ENCODE peak calls at places on chromosomes 12 and 14, in seven cellular contexts. One of them, this sample, is unnamed.

GRCh38 chr12:131349397-131350127 is 361.3 kb upstream of the SFSWAP start:
- DNase-seq in transverse colon: no peak
- DNase-seq in GM12878: no peak
- DNase-seq in IMR-90: no peak
- DNase-seq in cardiac fibroblast: no peak
- DNase-seq in fibroblast of the aortic adventitia: no peak
- DNase-seq in astrocyte of the spinal cord: no peak
- DNase-seq in this sample: no peak

GRCh38 chr14:30868736-30869135 is 5.6 kb upstream of the COCH start:
- DNase-seq in fibroblast of the aortic adventitia: no peak
- DNase-seq in astrocyte of the spinal cord: no peak
- DNase-seq in transverse colon: no peak
- DNase-seq in cardiac fibroblast: no peak
- DNase-seq in IMR-90: no peak
- DNase-seq in GM12878: no peak
- DNase-seq in this sample: no peak

GRCh38 chr12:121590476-121591143 is 9.8 kb upstream of the KDM2B start:
- DNase-seq in astrocyte of the spinal cord: peak; percentile 29
- DNase-seq in IMR-90: peak; percentile 69
- DNase-seq in transverse colon: no peak
- DNase-seq in GM12878: peak; percentile 74
- DNase-seq in fibroblast of the aortic adventitia: peak; percentile 71
- DNase-seq in cardiac fibroblast: peak; percentile 29
- DNase-seq in this sample: peak; percentile 38

GRCh38 chr12:57430117-57430930 is 519 bp downstream of the R3HDM2 start:
- DNase-seq in GM12878: no peak
- DNase-seq in astrocyte of the spinal cord: peak; percentile 50
- DNase-seq in fibroblast of the aortic adventitia: peak; percentile 51
- DNase-seq in transverse colon: no peak
- DNase-seq in IMR-90: peak; percentile 34
- DNase-seq in cardiac fibroblast: peak; percentile 34
- DNase-seq in this sample: peak; percentile 38

GRCh38 chr14:96754845-96755184 is 42.4 kb upstream of the VRK1 start:
- DNase-seq in transverse colon: no peak
- DNase-seq in cardiac fibroblast: no peak
- DNase-seq in GM12878: no peak
- DNase-seq in astrocyte of the spinal cord: no peak
- DNase-seq in IMR-90: no peak
- DNase-seq in fibroblast of the aortic adventitia: no peak
- DNase-seq in this sample: no peak

GRCh38 chr12:124567035-124567672 is at the start of gene NCOR2:
- DNase-seq in fibroblast of the aortic adventitia: no peak
- DNase-seq in transverse colon: no peak
- DNase-seq in GM12878: no peak
- DNase-seq in astrocyte of the spinal cord: no peak
- DNase-seq in cardiac fibroblast: no peak
- DNase-seq in IMR-90: no peak
- DNase-seq in this sample: peak; percentile 31

GRCh38 chr14:72666610-72667009 is 227.3 kb downstream of the DPF3 start:
- DNase-seq in cardiac fibroblast: peak; percentile 50
- DNase-seq in transverse colon: no peak
- DNase-seq in astrocyte of the spinal cord: peak; percentile 76
- DNase-seq in IMR-90: peak; percentile 89
- DNase-seq in GM12878: no peak
- DNase-seq in fibroblast of the aortic adventitia: peak; percentile 78
- DNase-seq in this sample: peak; percentile 61

GRCh38 chr12:96237465-96238077 is 43.4 kb downstream of the ELK3 start:
- DNase-seq in fibroblast of the aortic adventitia: peak; percentile 97
- DNase-seq in cardiac fibroblast: peak; percentile 97
- DNase-seq in IMR-90: peak; percentile 97
- DNase-seq in GM12878: no peak
- DNase-seq in astrocyte of the spinal cord: peak; percentile 98
- DNase-seq in transverse colon: peak; percentile 59
- DNase-seq in this sample: peak; percentile 97

GRCh38 chr14:65282909-65283253 is 129.6 kb upstream of the FUT8 start:
- DNase-seq in astrocyte of the spinal cord: no peak
- DNase-seq in IMR-90: no peak
- DNase-seq in transverse colon: no peak
- DNase-seq in GM12878: no peak
- DNase-seq in cardiac fibroblast: no peak
- DNase-seq in fibroblast of the aortic adventitia: no peak
- DNase-seq in this sample: no peak

GRCh38 chr12:66620026-66620425 is 58.9 kb downstream of the GRIP1 start:
- DNase-seq in IMR-90: no peak
- DNase-seq in transverse colon: no peak
- DNase-seq in GM12878: no peak
- DNase-seq in fibroblast of the aortic adventitia: no peak
- DNase-seq in astrocyte of the spinal cord: no peak
- DNase-seq in cardiac fibroblast: no peak
- DNase-seq in this sample: no peak

GRCh38 chr12:2854669-2855453 is 2.0 kb downstream of the TEX52 start:
- DNase-seq in IMR-90: no peak
- DNase-seq in astrocyte of the spinal cord: no peak
- DNase-seq in transverse colon: peak; percentile 88
- DNase-seq in cardiac fibroblast: no peak
- DNase-seq in GM12878: no peak
- DNase-seq in fibroblast of the aortic adventitia: no peak
- DNase-seq in this sample: no peak

GRCh38 chr14:89417469-89418225 is 614 bp upstream of the FOXN3 start:
- DNase-seq in IMR-90: peak; percentile 33
- DNase-seq in transverse colon: peak; percentile 60
- DNase-seq in cardiac fibroblast: peak; percentile 47
- DNase-seq in fibroblast of the aortic adventitia: peak; percentile 43
- DNase-seq in GM12878: peak; percentile 57
- DNase-seq in astrocyte of the spinal cord: peak; percentile 50
- DNase-seq in this sample: peak; percentile 60

GRCh38 chr12:53044052-53044581 is 5.7 kb upstream of the TNS2 start:
- DNase-seq in transverse colon: no peak
- DNase-seq in GM12878: no peak
- DNase-seq in IMR-90: no peak
- DNase-seq in cardiac fibroblast: peak; percentile 40
- DNase-seq in astrocyte of the spinal cord: no peak
- DNase-seq in fibroblast of the aortic adventitia: no peak
- DNase-seq in this sample: no peak

GRCh38 chr14:81519200-81519998 is 14.3 kb downstream of the SEL1L start:
- DNase-seq in cardiac fibroblast: peak; percentile 66
- DNase-seq in transverse colon: no peak
- DNase-seq in IMR-90: no peak
- DNase-seq in astrocyte of the spinal cord: no peak
- DNase-seq in GM12878: peak; percentile 31
- DNase-seq in fibroblast of the aortic adventitia: no peak
- DNase-seq in this sample: peak; percentile 33

GRCh38 chr14:64760146-64760755 is 56.0 kb downstream of the PLEKHG3 start:
- DNase-seq in IMR-90: peak; percentile 42
- DNase-seq in GM12878: no peak
- DNase-seq in transverse colon: peak; percentile 77
- DNase-seq in astrocyte of the spinal cord: peak; percentile 41
- DNase-seq in fibroblast of the aortic adventitia: peak; percentile 48
- DNase-seq in cardiac fibroblast: peak; percentile 52
- DNase-seq in this sample: peak; percentile 65

GRCh38 chr12:109890620-109891019 is 9.5 kb upstream of the TCHP start:
- DNase-seq in fibroblast of the aortic adventitia: no peak
- DNase-seq in GM12878: no peak
- DNase-seq in astrocyte of the spinal cord: no peak
- DNase-seq in transverse colon: no peak
- DNase-seq in IMR-90: no peak
- DNase-seq in cardiac fibroblast: no peak
- DNase-seq in this sample: no peak

GRCh38 chr14:29805415-29806123 is 122.1 kb downstream of the PRKD1 start:
- DNase-seq in IMR-90: peak; percentile 98
- DNase-seq in transverse colon: peak; percentile 13
- DNase-seq in GM12878: no peak
- DNase-seq in astrocyte of the spinal cord: peak; percentile 96
- DNase-seq in cardiac fibroblast: peak; percentile 97
- DNase-seq in fibroblast of the aortic adventitia: peak; percentile 99
- DNase-seq in this sample: peak; percentile 99

GRCh38 chr14:105086833-105087307 is 21.6 kb upstream of the GPR132 start:
- DNase-seq in astrocyte of the spinal cord: peak; percentile 78
- DNase-seq in fibroblast of the aortic adventitia: peak; percentile 66
- DNase-seq in cardiac fibroblast: peak; percentile 84
- DNase-seq in transverse colon: peak; percentile 80
- DNase-seq in GM12878: no peak
- DNase-seq in IMR-90: peak; percentile 71
- DNase-seq in this sample: peak; percentile 67

GRCh38 chr12:115815924-115816323 is 461.6 kb downstream of the MED13L start:
- DNase-seq in GM12878: no peak
- DNase-seq in fibroblast of the aortic adventitia: no peak
- DNase-seq in IMR-90: no peak
- DNase-seq in transverse colon: no peak
- DNase-seq in astrocyte of the spinal cord: no peak
- DNase-seq in cardiac fibroblast: no peak
- DNase-seq in this sample: no peak

GRCh38 chr14:104972301-104973211 is 5.6 kb downstream of the AHNAK2 start:
- DNase-seq in astrocyte of the spinal cord: peak; percentile 36
- DNase-seq in cardiac fibroblast: peak; percentile 44
- DNase-seq in fibroblast of the aortic adventitia: peak; percentile 85
- DNase-seq in GM12878: no peak
- DNase-seq in IMR-90: no peak
- DNase-seq in transverse colon: peak; percentile 84
- DNase-seq in this sample: no peak

GRCh38 chr12:49555631-49556390 is 12.1 kb downstream of the MCRS1 start:
- DNase-seq in astrocyte of the spinal cord: no peak
- DNase-seq in cardiac fibroblast: no peak
- DNase-seq in IMR-90: no peak
- DNase-seq in transverse colon: no peak
- DNase-seq in fibroblast of the aortic adventitia: no peak
- DNase-seq in GM12878: no peak
- DNase-seq in this sample: no peak

GRCh38 chr14:53956427-53957201 is at the start of gene BMP4:
- DNase-seq in GM12878: no peak
- DNase-seq in IMR-90: peak; percentile 30
- DNase-seq in cardiac fibroblast: peak; percentile 70
- DNase-seq in astrocyte of the spinal cord: peak; percentile 71
- DNase-seq in transverse colon: peak; percentile 77
- DNase-seq in fibroblast of the aortic adventitia: peak; percentile 43
- DNase-seq in this sample: no peak

DNA sequence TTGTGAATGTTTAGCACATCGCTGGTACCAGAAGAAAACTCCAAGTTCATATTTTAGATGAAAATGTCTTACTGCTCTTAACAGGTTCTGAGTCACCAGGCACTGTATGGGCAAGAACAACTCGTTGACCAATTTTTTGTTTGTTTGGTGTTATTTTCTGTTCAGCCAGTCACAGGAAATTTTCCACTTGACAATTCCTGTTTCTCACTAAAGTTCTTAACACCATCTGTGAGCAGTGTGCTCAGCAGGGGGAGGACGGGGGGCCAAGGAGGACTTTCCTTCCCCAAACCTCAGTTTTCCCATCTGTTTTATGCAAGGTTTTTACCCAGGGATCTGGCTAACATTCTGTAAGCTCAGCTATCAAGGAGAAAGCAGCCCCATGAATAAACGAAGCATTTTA is 3.0 kb downstream of the NUAK1 start:
- DNase-seq in cardiac fibroblast: peak; percentile 57
- DNase-seq in GM12878: no peak
- DNase-seq in fibroblast of the aortic adventitia: peak; percentile 39
- DNase-seq in transverse colon: no peak
- DNase-seq in IMR-90: peak; percentile 55
- DNase-seq in astrocyte of the spinal cord: no peak
- DNase-seq in this sample: peak; percentile 76
- H3K4me3 ChIP-seq in cardiac fibroblast: peak overlapping the region; percentile 79
- H3K4me3 ChIP-seq in GM12878: no peak overlapping the region
- H3K4me3 ChIP-seq in fibroblast of the aortic adventitia: peak overlapping the region; percentile 31
- H3K4me3 ChIP-seq in transverse colon: no peak overlapping the region
- H3K4me3 ChIP-seq in IMR-90: peak overlapping the region; percentile 10
- H3K4me3 ChIP-seq in astrocyte of the spinal cord: peak overlapping the region; percentile 56
- H3K4me3 ChIP-seq in this sample: peak overlapping the region; percentile 78

GRCh38 chr12:20546267-20546666 is 148.9 kb upstream of the SLCO1C1 start:
- DNase-seq in GM12878: no peak
- DNase-seq in transverse colon: no peak
- DNase-seq in IMR-90: no peak
- DNase-seq in cardiac fibroblast: no peak
- DNase-seq in astrocyte of the spinal cord: no peak
- DNase-seq in fibroblast of the aortic adventitia: no peak
- DNase-seq in this sample: no peak

GRCh38 chr12:20548592-20548991 is 146.5 kb upstream of the SLCO1C1 start:
- DNase-seq in GM12878: no peak
- DNase-seq in IMR-90: no peak
- DNase-seq in cardiac fibroblast: no peak
- DNase-seq in astrocyte of the spinal cord: no peak
- DNase-seq in fibroblast of the aortic adventitia: no peak
- DNase-seq in transverse colon: no peak
- DNase-seq in this sample: no peak

GRCh38 chr12:20547788-20548575 is 147.2 kb upstream of the SLCO1C1 start:
- DNase-seq in cardiac fibroblast: peak; percentile 70
- DNase-seq in astrocyte of the spinal cord: peak; percentile 70
- DNase-seq in IMR-90: peak; percentile 45
- DNase-seq in fibroblast of the aortic adventitia: peak; percentile 79
- DNase-seq in GM12878: no peak
- DNase-seq in transverse colon: no peak
- DNase-seq in this sample: peak; percentile 74

GRCh38 chr12:20555015-20555414 is 140.1 kb upstream of the SLCO1C1 start:
- DNase-seq in GM12878: no peak
- DNase-seq in IMR-90: no peak
- DNase-seq in astrocyte of the spinal cord: no peak
- DNase-seq in cardiac fibroblast: no peak
- DNase-seq in transverse colon: no peak
- DNase-seq in fibroblast of the aortic adventitia: no peak
- DNase-seq in this sample: no peak

DNA sequence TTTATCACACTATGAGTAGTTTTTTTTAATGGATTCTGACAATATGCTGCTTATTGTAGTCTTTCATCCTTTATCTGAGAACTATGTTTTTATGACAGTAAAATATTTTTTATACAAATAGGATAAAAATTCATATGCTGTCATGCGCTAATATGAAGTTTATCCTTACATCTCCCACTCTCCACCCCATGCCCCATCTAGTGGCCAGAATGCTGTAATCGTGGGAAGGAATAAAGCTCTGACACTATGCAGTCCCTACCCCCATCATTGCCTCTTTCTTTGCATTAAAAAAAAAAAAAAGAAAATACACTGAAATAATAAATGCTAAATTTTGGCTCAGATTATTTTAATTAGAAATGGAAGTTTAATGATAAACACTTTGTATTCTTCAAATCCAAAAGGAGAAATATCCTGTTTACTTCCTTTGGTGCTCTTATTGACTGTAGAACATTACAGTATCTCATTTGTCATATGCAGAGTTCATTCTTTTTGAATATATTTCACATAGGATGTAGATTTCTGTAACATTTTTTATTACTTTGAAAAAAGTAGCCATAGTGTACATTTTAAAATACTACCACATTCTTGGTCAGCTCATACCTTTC is 145.9 kb upstream of the SLCO1C1 start:
- DNase-seq in fibroblast of the aortic adventitia: peak; percentile 68
- DNase-seq in astrocyte of the spinal cord: peak; percentile 49
- DNase-seq in transverse colon: peak; percentile 26
- DNase-seq in IMR-90: peak; percentile 56
- DNase-seq in GM12878: no peak
- DNase-seq in cardiac fibroblast: peak; percentile 75
- DNase-seq in this sample: peak; percentile 88
- TF ChIP-seq CTCF in fibroblast of the aortic adventitia: peak; percentile 89
- TF ChIP-seq CTCF in astrocyte of the spinal cord: peak; percentile 83
- TF ChIP-seq CTCF in transverse colon: peak; percentile 53
- TF ChIP-seq CTCF in IMR-90: peak; percentile 72
- TF ChIP-seq CTCF in GM12878: no peak
- TF ChIP-seq CTCF in cardiac fibroblast: peak; percentile 79
- TF ChIP-seq CTCF in this sample: peak; percentile 94

GRCh38 chr12:6653987-6654386 is 6.8 kb upstream of the ACRBP start:
- DNase-seq in astrocyte of the spinal cord: no peak
- DNase-seq in IMR-90: no peak
- DNase-seq in fibroblast of the aortic adventitia: no peak
- DNase-seq in cardiac fibroblast: no peak
- DNase-seq in transverse colon: no peak
- DNase-seq in GM12878: no peak
- DNase-seq in this sample: no peak
- H3K4me3 ChIP-seq in astrocyte of the spinal cord: no peak overlapping the region
- H3K4me3 ChIP-seq in IMR-90: no peak overlapping the region
- H3K4me3 ChIP-seq in fibroblast of the aortic adventitia: no peak overlapping the region
- H3K4me3 ChIP-seq in cardiac fibroblast: no peak overlapping the region
- H3K4me3 ChIP-seq in transverse colon: no peak overlapping the region
- H3K4me3 ChIP-seq in GM12878: no peak overlapping the region
- H3K4me3 ChIP-seq in this sample: no peak overlapping the region

GRCh38 chr12:76080729-76081415 is 3.6 kb downstream of the NAP1L1 start:
- DNase-seq in IMR-90: no peak
- DNase-seq in transverse colon: no peak
- DNase-seq in cardiac fibroblast: no peak
- DNase-seq in GM12878: no peak
- DNase-seq in fibroblast of the aortic adventitia: no peak
- DNase-seq in astrocyte of the spinal cord: no peak
- DNase-seq in this sample: peak; percentile 20
- TF ChIP-seq CTCF in IMR-90: peak; percentile 37
- TF ChIP-seq CTCF in transverse colon: no peak
- TF ChIP-seq CTCF in cardiac fibroblast: peak; percentile 23
- TF ChIP-seq CTCF in GM12878: peak; percentile 24
- TF ChIP-seq CTCF in fibroblast of the aortic adventitia: no peak
- TF ChIP-seq CTCF in astrocyte of the spinal cord: peak; percentile 18
- TF ChIP-seq CTCF in this sample: peak; percentile 45